ENCODE peak calls at places on chromosomes 11 and 22, in five cellular contexts. J is H9, H is trophoblast cell, A is mesenchymal stem cell, O is H1. Y is an unnamed sample.
A peak's percentile ranks its signal among the peaks of the same experiment; 100 is the strongest.

GRCh38 chr11:33040127-33040861 is 922 bp downstream of the TCP11L1 start:
- DNase-seq in O (no peak), H (peak; percentile 39), J (no peak), A (peak; percentile 38), Y (no peak)

GRCh38 chr11:128718064-128718463 is 24.2 kb downstream of the FLI1 start:
- DNase-seq in H (no peak), O (no peak), J (no peak), A (no peak), Y (no peak)

GRCh38 chr22:39953101-39953500 is 7.1 kb upstream of the TMA7B start:
- DNase-seq in O (no peak), A (no peak), J (no peak), H (no peak), Y (no peak)

GRCh38 chr22:50082197-50082715 is 3.0 kb downstream of the MLC1 start:
- DNase-seq in J (no peak), O (no peak), A (no peak), H (no peak), Y (no peak)

GRCh38 chr11:13465909-13466371 is 2.9 kb upstream of the BTBD10 start:
- DNase-seq in J (no peak), A (peak; percentile 55), O (no peak), H (peak; percentile 65), Y (peak; percentile 17)

GRCh38 chr11:111691731-111692130 is 74.5 kb downstream of the PPP2R1B start:
- DNase-seq in H (no peak), A (no peak), J (no peak), O (no peak), Y (no peak)

GRCh38 chr11:114215871-114216803 is 80.1 kb upstream of the NNMT start:
- DNase-seq in H (no peak), A (no peak), O (no peak), J (no peak), Y (no peak)

GRCh38 chr22:42520663-42521546 is 1.3 kb upstream of the RRP7A start:
- DNase-seq in A (peak; percentile 17), J (no peak), O (no peak), H (no peak), Y (no peak)

GRCh38 chr11:38460901-38461300 is 1862.9 kb upstream of the RAG2 start:
- DNase-seq in H (no peak), O (no peak), A (peak; percentile 44), J (no peak), Y (no peak)

GRCh38 chr22:19996694-19997384 is 19.8 kb downstream of the ARVCF start:
- DNase-seq in O (no peak), J (no peak), H (no peak), A (no peak), Y (no peak)

GRCh38 chr11:94825111-94825880 is 57.1 kb downstream of the AMOTL1 start:
- DNase-seq in H (no peak), A (no peak), J (no peak), O (no peak), Y (no peak)
- H3K4me1 ChIP-seq in H (no peaks in the 10 kb centered on the region), A (no peaks in the 10 kb centered on the region), J (no peaks in the 10 kb centered on the region), O (no peaks in the 10 kb centered on the region), Y (peaks cover 4% of the 10 kb centered on the region)

GRCh38 chr11:6480299-6480914 is 724 bp downstream of the ARFIP2 start:
- DNase-seq in A (peak; percentile 14), H (peak; percentile 2), O (no peak), J (no peak), Y (no peak)

GRCh38 chr11:6482431-6482830 is 1.1 kb downstream of the TIMM10B start:
- DNase-seq in J (no peak), O (no peak), H (no peak), A (peak; percentile 42), Y (no peak)

GRCh38 chr11:6483015-6483414 is 1.7 kb downstream of the TIMM10B start:
- DNase-seq in J (no peak), O (no peak), H (no peak), A (no peak), Y (no peak)

GRCh38 chr11:6481924-6482275 is 599 bp downstream of the TIMM10B start:
- DNase-seq in H (no peak), J (no peak), O (no peak), A (no peak), Y (no peak)

DNA sequence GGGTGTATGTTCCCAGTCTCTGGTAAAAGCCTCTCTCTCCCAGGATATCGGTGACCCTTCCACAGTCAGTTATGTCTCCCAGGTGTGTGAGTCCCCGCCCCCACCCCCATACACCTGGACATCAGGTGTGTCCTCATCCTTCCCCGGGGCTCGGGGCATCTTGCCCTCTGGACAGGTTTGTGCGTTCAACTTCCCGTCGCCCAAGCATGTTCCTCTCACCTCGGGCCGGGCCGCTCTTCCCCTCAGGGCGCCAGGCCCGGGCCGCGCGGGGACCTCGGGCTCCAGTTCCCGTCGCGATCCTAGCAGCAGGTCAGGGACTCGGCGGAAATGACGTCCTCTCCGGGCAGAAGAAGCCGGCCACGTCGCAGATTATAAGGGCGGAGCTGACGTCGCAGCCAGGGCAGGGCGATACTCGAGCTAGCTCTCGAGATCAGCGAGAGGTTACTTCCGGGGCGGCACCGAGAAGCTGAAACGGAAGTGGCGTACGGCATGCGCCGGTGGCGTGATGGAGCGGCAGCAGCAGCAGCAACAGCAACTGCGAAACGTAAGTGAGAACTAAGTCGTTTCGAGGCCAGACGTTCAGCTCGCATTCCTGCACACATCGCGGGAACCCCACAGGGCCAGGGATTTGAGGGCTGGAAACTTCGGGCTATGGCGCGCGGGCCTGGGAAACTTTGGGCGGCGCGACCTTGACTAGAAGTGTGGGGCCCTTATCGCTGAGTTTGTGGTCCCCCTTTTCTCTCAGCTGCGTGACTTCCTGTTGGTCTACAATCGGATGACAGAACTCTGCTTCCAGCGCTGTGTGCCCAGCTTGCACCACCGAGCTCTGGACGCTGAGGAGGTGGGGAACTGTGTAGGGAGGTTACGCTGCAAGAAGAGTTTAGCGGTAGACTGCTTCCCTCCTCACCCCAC is at the start of the genes ARFIP2 and TIMM10B:
- DNase-seq in J (peak; percentile 99), H (peak; percentile 99), A (peak; percentile 99), O (peak; percentile 95), Y (peak; percentile 93)
- H3K4ac ChIP-seq in J (peak within 1 kb of the TSS; percentile 13), H (peak within 1 kb of the TSS; percentile 90), A (peak within 1 kb of the TSS; percentile 94), O (peak within 1 kb of the TSS; percentile 41), Y (no peak within 1 kb of the TSS)

GRCh38 chr22:46397514-46397913 is 62.0 kb downstream of the TRMU start:
- DNase-seq in O (no peak), H (no peak), A (no peak), J (no peak), Y (no peak)

GRCh38 chr22:46397951-46398350 is 62.4 kb downstream of the TRMU start:
- DNase-seq in O (no peak), H (no peak), J (no peak), A (no peak), Y (no peak)

GRCh38 chr22:46401370-46401769 is 65.9 kb downstream of the TRMU start:
- DNase-seq in J (no peak), O (no peak), H (no peak), A (no peak), Y (no peak)

GRCh38 chr22:46402505-46402904 is 67.0 kb downstream of the TRMU start:
- DNase-seq in J (no peak), A (no peak), O (no peak), H (no peak), Y (no peak)

DNA sequence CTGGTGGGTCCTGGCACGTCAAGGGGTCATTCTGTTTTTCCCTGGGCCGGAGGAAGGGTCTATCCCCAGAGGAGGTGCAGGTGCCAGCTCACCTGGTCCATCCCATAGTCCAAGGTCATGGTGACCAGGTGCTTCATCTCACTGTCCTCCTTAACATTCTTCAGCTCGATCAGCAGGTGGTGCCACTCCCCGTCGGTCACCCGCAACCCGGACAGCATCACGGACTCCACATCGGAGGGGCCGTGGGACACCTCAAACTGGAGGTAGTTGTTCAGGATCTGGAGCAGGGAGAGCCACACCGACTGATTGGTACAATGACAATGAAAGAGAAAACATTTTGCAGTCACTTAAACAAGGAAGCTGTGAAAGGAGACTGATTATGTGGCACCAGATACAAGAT is 64.1 kb downstream of the TRMU start:
- DNase-seq in O (no peak), A (no peak), J (no peak), H (no peak), Y (no peak)
- H2BK12ac ChIP-seq in O (no peak overlapping the region), A (no peak overlapping the region), J (no peak overlapping the region), H (no peak overlapping the region), Y (no peak overlapping the region)

GRCh38 chr11:126475627-126475991 is 120.1 kb downstream of the ST3GAL4 start:
- DNase-seq in O (no peak), H (no peak), A (no peak), J (no peak), Y (no peak)

GRCh38 chr11:126476256-126476970 is 120.9 kb downstream of the ST3GAL4 start:
- DNase-seq in O (no peak), H (no peak), A (no peak), J (no peak), Y (no peak)

GRCh38 chr11:126474220-126474619 is 118.7 kb downstream of the ST3GAL4 start:
- DNase-seq in J (no peak), O (no peak), A (no peak), H (no peak), Y (no peak)

GRCh38 chr11:126473269-126473668 is 117.8 kb downstream of the ST3GAL4 start:
- DNase-seq in H (no peak), J (no peak), O (no peak), A (no peak), Y (no peak)

DNA sequence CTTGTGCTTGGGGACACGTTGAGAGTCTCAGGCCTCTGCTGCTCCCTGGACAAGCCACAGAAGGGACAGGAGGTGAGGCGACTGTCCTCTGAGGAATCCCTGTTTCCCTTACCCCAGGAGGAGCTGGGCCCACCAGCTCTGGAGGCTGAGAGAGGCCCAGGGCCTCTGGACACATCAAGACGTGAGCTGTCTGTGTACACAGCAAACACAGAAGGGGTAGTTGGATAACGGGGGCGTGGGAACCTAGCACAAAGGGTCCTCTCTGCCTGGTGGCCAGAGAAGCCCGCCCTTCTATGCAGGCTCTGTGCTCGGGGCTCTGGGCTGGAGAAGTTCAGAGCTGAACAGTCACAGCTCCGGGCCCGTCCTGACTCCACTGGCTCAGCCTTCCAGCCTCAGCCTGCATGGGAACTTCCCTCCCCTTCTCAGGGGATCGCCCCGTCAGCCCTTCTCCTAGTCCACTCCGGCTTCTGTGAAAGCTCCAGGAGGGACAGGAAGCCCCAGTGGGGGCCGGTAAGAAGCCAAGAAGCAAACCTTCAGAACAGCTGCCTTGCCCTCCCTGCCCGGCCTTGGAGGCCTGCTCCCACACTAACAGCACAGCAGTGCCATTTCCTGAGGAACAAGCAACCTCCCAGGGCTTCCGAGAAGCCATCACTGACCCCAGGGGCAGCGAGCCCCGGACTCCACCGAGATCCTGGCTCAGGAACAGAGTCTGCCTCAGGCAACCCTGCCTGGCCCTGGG is 119.6 kb downstream of the ST3GAL4 start:
- DNase-seq in H (no peak), J (no peak), A (no peak), O (no peak), Y (no peak)
- H3K4me1 ChIP-seq in H (no peaks in the 10 kb centered on the region), J (no peaks in the 10 kb centered on the region), A (peaks cover 3% of the 10 kb centered on the region), O (peaks cover 3% of the 10 kb centered on the region), Y (peaks cover 12% of the 10 kb centered on the region)

DNA sequence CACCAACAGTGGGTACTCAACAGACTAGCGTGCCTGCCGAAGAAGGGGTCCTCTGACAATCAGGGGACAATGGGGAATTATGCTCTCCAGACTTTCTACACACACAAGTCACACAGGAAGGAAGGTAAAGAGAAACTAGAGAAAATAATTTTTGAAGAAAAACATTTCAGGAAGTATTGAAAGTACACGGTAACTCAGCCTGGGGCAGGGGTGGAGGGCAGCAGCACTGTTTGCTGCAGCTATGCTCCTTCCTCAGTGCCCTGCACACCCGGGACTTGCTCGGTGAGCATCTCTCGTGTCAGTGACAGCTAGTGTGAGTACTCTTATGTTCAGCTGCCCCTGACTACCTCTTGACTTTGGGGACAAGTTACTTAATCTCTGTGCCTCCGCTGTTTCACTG is 18.0 kb upstream of the APOA1 start:
- DNase-seq in J (no peak), H (no peak), A (no peak), O (no peak), Y (no peak)
- H3K4ac ChIP-seq in J (no peak overlapping the region), H (no peak overlapping the region), A (no peak overlapping the region), O (no peak overlapping the region), Y (no peak overlapping the region)

Y was measured in neuronal stem cell.